ENCODE peak calls at places on chromosomes 6 and 20, in seven cellular contexts. One of them, this sample, is unnamed.

GRCh38 chr6:86615299-86615698 is 322.0 kb upstream of the HTR1E start:
- DNase-seq in nephron progenitor cell: no peak
- DNase-seq in foreskin fibroblast: no peak
- DNase-seq in astrocyte of the spinal cord: no peak
- DNase-seq in activated CD8-positive, alpha-beta T cell treated with anti-CD3 and anti-CD28 coated beads for 36 hours: no peak
- DNase-seq in lower lobe of right lung: no peak
- DNase-seq in NB4: no peak
- DNase-seq in this sample: no peak

GRCh38 chr20:21684671-21685070 is 20.8 kb upstream of the PAX1 start:
- DNase-seq in nephron progenitor cell: no peak
- DNase-seq in foreskin fibroblast: no peak
- DNase-seq in astrocyte of the spinal cord: no peak
- DNase-seq in activated CD8-positive, alpha-beta T cell treated with anti-CD3 and anti-CD28 coated beads for 36 hours: no peak
- DNase-seq in lower lobe of right lung: no peak
- DNase-seq in NB4: no peak
- DNase-seq in this sample: no peak

GRCh38 chr6:158328446-158328845 is 16.2 kb downstream of the TULP4 start:
- DNase-seq in nephron progenitor cell: no peak
- DNase-seq in foreskin fibroblast: no peak
- DNase-seq in astrocyte of the spinal cord: no peak
- DNase-seq in activated CD8-positive, alpha-beta T cell treated with anti-CD3 and anti-CD28 coated beads for 36 hours: no peak
- DNase-seq in lower lobe of right lung: no peak
- DNase-seq in NB4: no peak
- DNase-seq in this sample: no peak

GRCh38 chr6:56637640-56638039 is 5.0 kb downstream of the DST start:
- DNase-seq in nephron progenitor cell: no peak
- DNase-seq in foreskin fibroblast: peak
- DNase-seq in astrocyte of the spinal cord: peak
- DNase-seq in activated CD8-positive, alpha-beta T cell treated with anti-CD3 and anti-CD28 coated beads for 36 hours: no peak
- DNase-seq in lower lobe of right lung: no peak
- DNase-seq in NB4: peak
- DNase-seq in this sample: no peak

GRCh38 chr6:148693882-148694484 is 52.8 kb upstream of the UST start:
- DNase-seq in nephron progenitor cell: no peak
- DNase-seq in foreskin fibroblast: peak
- DNase-seq in astrocyte of the spinal cord: no peak
- DNase-seq in activated CD8-positive, alpha-beta T cell treated with anti-CD3 and anti-CD28 coated beads for 36 hours: no peak
- DNase-seq in lower lobe of right lung: no peak
- DNase-seq in NB4: peak
- DNase-seq in this sample: no peak

GRCh38 chr6:22785036-22785435 is 215.7 kb downstream of the HDGFL1 start:
- DNase-seq in nephron progenitor cell: peak
- DNase-seq in foreskin fibroblast: no peak
- DNase-seq in astrocyte of the spinal cord: peak
- DNase-seq in activated CD8-positive, alpha-beta T cell treated with anti-CD3 and anti-CD28 coated beads for 36 hours: no peak
- DNase-seq in lower lobe of right lung: no peak
- DNase-seq in NB4: no peak
- DNase-seq in this sample: no peak

GRCh38 chr6:111113731-111114438 is 26.6 kb downstream of the SLC16A10 start:
- DNase-seq in nephron progenitor cell: no peak
- DNase-seq in foreskin fibroblast: peak
- DNase-seq in astrocyte of the spinal cord: peak
- DNase-seq in activated CD8-positive, alpha-beta T cell treated with anti-CD3 and anti-CD28 coated beads for 36 hours: peak
- DNase-seq in lower lobe of right lung: no peak
- DNase-seq in NB4: peak
- DNase-seq in this sample: no peak

GRCh38 chr20:34111057-34111711 is 859 bp downstream of the EIF2S2 start:
- DNase-seq in nephron progenitor cell: peak
- DNase-seq in foreskin fibroblast: peak
- DNase-seq in astrocyte of the spinal cord: peak
- DNase-seq in activated CD8-positive, alpha-beta T cell treated with anti-CD3 and anti-CD28 coated beads for 36 hours: no peak
- DNase-seq in lower lobe of right lung: no peak
- DNase-seq in NB4: peak
- DNase-seq in this sample: no peak

GRCh38 chr6:37696220-37696840 is 1.4 kb downstream of the MDGA1 start:
- DNase-seq in nephron progenitor cell: peak
- DNase-seq in foreskin fibroblast: peak
- DNase-seq in astrocyte of the spinal cord: peak
- DNase-seq in activated CD8-positive, alpha-beta T cell treated with anti-CD3 and anti-CD28 coated beads for 36 hours: peak
- DNase-seq in lower lobe of right lung: no peak
- DNase-seq in NB4: peak
- DNase-seq in this sample: no peak

GRCh38 chr20:33945391-33946079 is 48.2 kb upstream of the RALY start:
- DNase-seq in nephron progenitor cell: no peak
- DNase-seq in foreskin fibroblast: peak
- DNase-seq in astrocyte of the spinal cord: peak
- DNase-seq in activated CD8-positive, alpha-beta T cell treated with anti-CD3 and anti-CD28 coated beads for 36 hours: no peak
- DNase-seq in lower lobe of right lung: no peak
- DNase-seq in NB4: peak
- DNase-seq in this sample: no peak

GRCh38 chr6:17845598-17845997 is 138.9 kb upstream of the NUP153 start:
- DNase-seq in nephron progenitor cell: no peak
- DNase-seq in foreskin fibroblast: no peak
- DNase-seq in astrocyte of the spinal cord: no peak
- DNase-seq in activated CD8-positive, alpha-beta T cell treated with anti-CD3 and anti-CD28 coated beads for 36 hours: no peak
- DNase-seq in lower lobe of right lung: no peak
- DNase-seq in NB4: no peak
- DNase-seq in this sample: no peak

GRCh38 chr6:116847234-116847633 is 18.4 kb upstream of the GPRC6A start:
- DNase-seq in nephron progenitor cell: no peak
- DNase-seq in foreskin fibroblast: peak
- DNase-seq in astrocyte of the spinal cord: peak
- DNase-seq in activated CD8-positive, alpha-beta T cell treated with anti-CD3 and anti-CD28 coated beads for 36 hours: no peak
- DNase-seq in lower lobe of right lung: no peak
- DNase-seq in NB4: peak
- DNase-seq in this sample: no peak

GRCh38 chr6:1940381-1940780 is 305.0 kb downstream of the GMDS start:
- DNase-seq in nephron progenitor cell: peak
- DNase-seq in foreskin fibroblast: no peak
- DNase-seq in astrocyte of the spinal cord: peak
- DNase-seq in activated CD8-positive, alpha-beta T cell treated with anti-CD3 and anti-CD28 coated beads for 36 hours: no peak
- DNase-seq in lower lobe of right lung: no peak
- DNase-seq in NB4: no peak
- DNase-seq in this sample: no peak

GRCh38 chr6:162389353-162390085 is 338.0 kb downstream of the PRKN start:
- DNase-seq in nephron progenitor cell: no peak
- DNase-seq in foreskin fibroblast: no peak
- DNase-seq in astrocyte of the spinal cord: no peak
- DNase-seq in activated CD8-positive, alpha-beta T cell treated with anti-CD3 and anti-CD28 coated beads for 36 hours: no peak
- DNase-seq in lower lobe of right lung: no peak
- DNase-seq in NB4: no peak
- DNase-seq in this sample: no peak

GRCh38 chr20:63642518-63643247 is 10.5 kb downstream of the STMN3 start:
- DNase-seq in nephron progenitor cell: peak
- DNase-seq in foreskin fibroblast: peak
- DNase-seq in astrocyte of the spinal cord: no peak
- DNase-seq in activated CD8-positive, alpha-beta T cell treated with anti-CD3 and anti-CD28 coated beads for 36 hours: no peak
- DNase-seq in lower lobe of right lung: no peak
- DNase-seq in NB4: no peak
- DNase-seq in this sample: no peak

GRCh38 chr6:41692080-41692675 is 43.2 kb downstream of the TFEB start:
- DNase-seq in nephron progenitor cell: no peak
- DNase-seq in foreskin fibroblast: no peak
- DNase-seq in astrocyte of the spinal cord: no peak
- DNase-seq in activated CD8-positive, alpha-beta T cell treated with anti-CD3 and anti-CD28 coated beads for 36 hours: no peak
- DNase-seq in lower lobe of right lung: peak
- DNase-seq in NB4: no peak
- DNase-seq in this sample: no peak

DNA sequence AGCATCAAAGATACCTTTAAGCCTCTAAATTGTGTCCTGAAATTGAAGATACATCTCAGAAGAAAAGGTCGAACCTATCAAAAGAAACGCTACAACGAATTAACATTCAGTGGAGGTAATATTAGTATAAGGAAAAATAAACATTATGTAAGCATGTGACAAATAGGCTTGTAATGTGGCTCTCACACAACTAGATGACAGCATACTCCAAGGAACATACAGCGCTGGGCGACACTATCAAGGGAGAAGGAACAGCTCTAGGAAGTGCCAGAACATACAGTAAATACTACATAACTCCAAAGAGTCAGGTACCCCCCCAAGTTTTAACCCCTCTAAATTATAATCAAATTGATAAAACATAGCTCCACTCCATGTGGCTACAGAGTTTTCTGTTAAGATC is 103.5 kb downstream of the LAMP5 start:
- DNase-seq in nephron progenitor cell: peak
- DNase-seq in foreskin fibroblast: peak
- DNase-seq in astrocyte of the spinal cord: peak
- DNase-seq in activated CD8-positive, alpha-beta T cell treated with anti-CD3 and anti-CD28 coated beads for 36 hours: no peak
- DNase-seq in lower lobe of right lung: no peak
- DNase-seq in NB4: peak
- DNase-seq in this sample: no peak
- TF ChIP-seq CTCF in nephron progenitor cell: peak
- TF ChIP-seq CTCF in foreskin fibroblast: no peak
- TF ChIP-seq CTCF in astrocyte of the spinal cord: peak
- TF ChIP-seq CTCF in activated CD8-positive, alpha-beta T cell treated with anti-CD3 and anti-CD28 coated beads for 36 hours: no peak
- TF ChIP-seq CTCF in lower lobe of right lung: peak
- TF ChIP-seq CTCF in NB4: peak
- TF ChIP-seq CTCF in this sample: peak

GRCh38 chr6:140670013-140670412 is 1295.6 kb upstream of the CITED2 start:
- DNase-seq in nephron progenitor cell: no peak
- DNase-seq in foreskin fibroblast: peak
- DNase-seq in astrocyte of the spinal cord: peak
- DNase-seq in activated CD8-positive, alpha-beta T cell treated with anti-CD3 and anti-CD28 coated beads for 36 hours: no peak
- DNase-seq in lower lobe of right lung: no peak
- DNase-seq in NB4: no peak
- DNase-seq in this sample: no peak

GRCh38 chr6:140669321-140669720 is 1294.9 kb upstream of the CITED2 start:
- DNase-seq in nephron progenitor cell: no peak
- DNase-seq in foreskin fibroblast: peak
- DNase-seq in astrocyte of the spinal cord: peak
- DNase-seq in activated CD8-positive, alpha-beta T cell treated with anti-CD3 and anti-CD28 coated beads for 36 hours: no peak
- DNase-seq in lower lobe of right lung: no peak
- DNase-seq in NB4: no peak
- DNase-seq in this sample: no peak

DNA sequence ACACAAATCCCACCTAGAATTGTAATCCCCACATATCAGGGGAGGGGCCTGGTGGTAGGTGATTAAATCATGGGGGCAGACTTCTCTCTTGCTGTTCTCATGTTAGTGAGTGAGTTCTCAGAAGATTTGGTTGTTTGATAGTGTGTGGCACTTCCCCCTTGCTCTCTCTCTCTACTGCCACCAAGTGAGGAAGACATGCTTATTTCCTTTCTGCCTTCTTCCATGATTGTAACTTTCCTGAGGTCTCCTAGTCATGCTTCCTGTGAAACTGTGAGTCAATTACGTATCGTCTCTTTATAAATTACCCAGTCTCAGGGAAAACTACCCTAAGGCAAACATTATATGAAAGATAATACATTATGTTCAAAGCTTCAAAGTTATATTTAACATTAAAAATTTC is 1297.5 kb upstream of the CITED2 start:
- DNase-seq in nephron progenitor cell: no peak
- DNase-seq in foreskin fibroblast: no peak
- DNase-seq in astrocyte of the spinal cord: no peak
- DNase-seq in activated CD8-positive, alpha-beta T cell treated with anti-CD3 and anti-CD28 coated beads for 36 hours: no peak
- DNase-seq in lower lobe of right lung: no peak
- DNase-seq in NB4: peak
- DNase-seq in this sample: no peak
- TF ChIP-seq CTCF in nephron progenitor cell: peak
- TF ChIP-seq CTCF in foreskin fibroblast: no peak
- TF ChIP-seq CTCF in astrocyte of the spinal cord: no peak
- TF ChIP-seq CTCF in activated CD8-positive, alpha-beta T cell treated with anti-CD3 and anti-CD28 coated beads for 36 hours: no peak
- TF ChIP-seq CTCF in lower lobe of right lung: no peak
- TF ChIP-seq CTCF in NB4: no peak
- TF ChIP-seq CTCF in this sample: no peak

DNA sequence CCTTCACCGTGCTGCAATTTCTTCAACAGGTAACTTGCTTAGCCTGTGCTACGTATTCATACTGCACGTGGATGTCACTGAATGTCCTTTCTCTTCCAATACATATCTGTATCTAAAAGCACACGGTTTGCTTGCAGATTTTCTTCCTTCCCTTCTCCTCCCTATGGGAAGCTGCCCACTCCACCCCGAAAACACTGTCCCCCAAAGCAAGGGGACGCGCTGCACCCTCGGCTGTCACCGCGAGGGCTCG is 708 bp downstream of the TMX4 start:
- DNase-seq in nephron progenitor cell: no peak
- DNase-seq in foreskin fibroblast: no peak
- DNase-seq in astrocyte of the spinal cord: peak
- DNase-seq in activated CD8-positive, alpha-beta T cell treated with anti-CD3 and anti-CD28 coated beads for 36 hours: no peak
- DNase-seq in lower lobe of right lung: no peak
- DNase-seq in NB4: no peak
- DNase-seq in this sample: no peak
- TF ChIP-seq CTCF in nephron progenitor cell: no peak
- TF ChIP-seq CTCF in foreskin fibroblast: no peak
- TF ChIP-seq CTCF in astrocyte of the spinal cord: no peak
- TF ChIP-seq CTCF in activated CD8-positive, alpha-beta T cell treated with anti-CD3 and anti-CD28 coated beads for 36 hours: peak
- TF ChIP-seq CTCF in lower lobe of right lung: no peak
- TF ChIP-seq CTCF in NB4: no peak
- TF ChIP-seq CTCF in this sample: no peak

GRCh38 chr6:131063028-131063763 is at the start of gene EPB41L2:
- DNase-seq in nephron progenitor cell: peak
- DNase-seq in foreskin fibroblast: peak
- DNase-seq in astrocyte of the spinal cord: peak
- DNase-seq in activated CD8-positive, alpha-beta T cell treated with anti-CD3 and anti-CD28 coated beads for 36 hours: peak
- DNase-seq in lower lobe of right lung: peak
- DNase-seq in NB4: peak
- DNase-seq in this sample: peak
- TF ChIP-seq CTCF in nephron progenitor cell: no peak
- TF ChIP-seq CTCF in foreskin fibroblast: no peak
- TF ChIP-seq CTCF in astrocyte of the spinal cord: no peak
- TF ChIP-seq CTCF in activated CD8-positive, alpha-beta T cell treated with anti-CD3 and anti-CD28 coated beads for 36 hours: no peak
- TF ChIP-seq CTCF in lower lobe of right lung: peak
- TF ChIP-seq CTCF in NB4: no peak
- TF ChIP-seq CTCF in this sample: peak

DNA sequence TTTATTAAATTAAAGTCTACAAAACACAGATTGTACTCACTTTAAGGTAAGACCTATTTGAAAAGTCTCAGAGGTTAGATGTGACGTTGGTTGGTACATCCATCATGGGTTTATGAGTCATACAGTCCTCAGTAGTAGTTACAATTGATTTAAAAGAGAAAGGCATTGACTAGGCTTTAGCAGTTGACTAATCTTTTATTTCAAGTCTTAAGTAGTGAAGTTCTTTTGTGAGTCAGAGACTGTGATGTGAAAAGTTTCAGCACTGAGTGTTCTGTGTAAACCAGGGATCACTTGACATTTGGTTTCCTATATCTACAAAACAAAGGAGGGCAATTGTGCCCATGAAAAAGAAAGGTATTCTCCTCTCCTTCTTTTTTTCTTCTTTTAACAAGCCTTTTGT is 221.3 kb downstream of the GRIK2 start:
- DNase-seq in nephron progenitor cell: no peak
- DNase-seq in foreskin fibroblast: peak
- DNase-seq in astrocyte of the spinal cord: peak
- DNase-seq in activated CD8-positive, alpha-beta T cell treated with anti-CD3 and anti-CD28 coated beads for 36 hours: no peak
- DNase-seq in lower lobe of right lung: no peak
- DNase-seq in NB4: no peak
- DNase-seq in this sample: no peak
- TF ChIP-seq CTCF in nephron progenitor cell: no peak
- TF ChIP-seq CTCF in foreskin fibroblast: no peak
- TF ChIP-seq CTCF in astrocyte of the spinal cord: no peak
- TF ChIP-seq CTCF in activated CD8-positive, alpha-beta T cell treated with anti-CD3 and anti-CD28 coated beads for 36 hours: no peak
- TF ChIP-seq CTCF in lower lobe of right lung: no peak
- TF ChIP-seq CTCF in NB4: no peak
- TF ChIP-seq CTCF in this sample: no peak

This sample was measured in progenitor cell of endocrine pancreas.